ENCODE peak calls at places on chromosomes 12 and 14, in ten cellular contexts. C is NB4, I is Peyer's patch, M is uterus, N is body of pancreas, O is right lobe of liver, Y is ovary, S is K562, A is erythroblast, X is HCT116. Z is an unnamed sample.

GRCh38 chr14:99511421-99512109 is 30.4 kb downstream of the CCNK start:
- DNase-seq in C (no peak), I (peak), M (no peak), N (no peak), O (no peak), Y (peak), S (no peak), A (no peak), X (no peak), Z (no peak)

GRCh38 chr12:16788888-16789790 is 183.2 kb upstream of the LMO3 start:
- DNase-seq in C (no peak), I (no peak), M (no peak), N (no peak), O (no peak), Y (no peak), S (no peak), A (no peak), X (no peak), Z (no peak)

GRCh38 chr12:124681779-124682391 is 114.5 kb upstream of the NCOR2 start:
- DNase-seq in C (no peak), I (no peak), M (peak), N (no peak), O (peak), Y (no peak), S (no peak), A (no peak), X (no peak), Z (peak)

GRCh38 chr12:120939954-120940353 is 35.8 kb upstream of the SPPL3 start:
- DNase-seq in C (peak), I (no peak), M (no peak), N (no peak), O (no peak), Y (no peak), S (no peak), A (no peak), X (no peak), Z (no peak)

GRCh38 chr12:108594-108993 is 42.0 kb downstream of the IQSEC3 start:
- DNase-seq in C (no peak), I (peak), M (no peak), N (peak), O (peak), Y (no peak), S (no peak), A (no peak), X (no peak), Z (no peak)

GRCh38 chr14:57749267-57749666 is 116.6 kb downstream of the SLC35F4 start:
- DNase-seq in C (no peak), I (no peak), M (no peak), N (no peak), O (no peak), Y (no peak), S (no peak), A (no peak), X (no peak), Z (no peak)

GRCh38 chr14:104664107-104664506 is 25.3 kb upstream of the INF2 start:
- DNase-seq in C (no peak), I (no peak), M (no peak), N (no peak), O (no peak), Y (no peak), S (no peak), A (no peak), X (no peak), Z (no peak)

GRCh38 chr12:132529899-132530298 is 39.9 kb downstream of the FBRSL1 start:
- DNase-seq in C (no peak), I (no peak), M (no peak), N (no peak), O (no peak), Y (no peak), S (no peak), A (no peak), X (no peak), Z (no peak)

GRCh38 chr14:89503458-89503996 is 86.5 kb upstream of the FOXN3 start:
- DNase-seq in C (peak), I (no peak), M (no peak), N (no peak), O (no peak), Y (no peak), S (no peak), A (no peak), X (no peak), Z (no peak)

GRCh38 chr14:52949711-52950409 is 990 bp downstream of the FERMT2 start:
- DNase-seq in C (no peak), I (no peak), M (peak), N (peak), O (no peak), Y (no peak), S (no peak), A (no peak), X (no peak), Z (peak)

GRCh38 chr14:61673305-61673704 is 22.0 kb upstream of the HIF1A start:
- DNase-seq in C (no peak), I (no peak), M (no peak), N (no peak), O (no peak), Y (no peak), S (no peak), A (no peak), X (no peak), Z (no peak)

GRCh38 chr12:28611115-28611435 is 420.8 kb downstream of the CCDC91 start:
- DNase-seq in C (peak), I (no peak), M (peak), N (no peak), O (no peak), Y (no peak), S (no peak), A (no peak), X (peak), Z (peak)

GRCh38 chr12:129927316-129927900 is 23.6 kb upstream of the TMEM132D start:
- DNase-seq in C (no peak), I (no peak), M (no peak), N (no peak), O (no peak), Y (no peak), S (no peak), A (no peak), X (no peak), Z (no peak)

GRCh38 chr12:91417649-91418048 is 235.0 kb upstream of the DCN start:
- DNase-seq in C (no peak), I (no peak), M (no peak), N (no peak), O (no peak), Y (no peak), S (no peak), A (no peak), X (no peak), Z (no peak)

GRCh38 chr12:109951136-109951535 is 45.0 kb downstream of the GIT2 start:
- DNase-seq in C (no peak), I (no peak), M (no peak), N (no peak), O (no peak), Y (no peak), S (no peak), A (no peak), X (peak), Z (no peak)

GRCh38 chr12:54419088-54419887 is at the start of gene ITGA5:
- DNase-seq in C (peak), I (peak), M (peak), N (peak), O (peak), Y (peak), S (peak), A (peak), X (peak), Z (peak)

GRCh38 chr12:54030889-54031860 is 1.7 kb upstream of the HOXC5 start:
- DNase-seq in C (no peak), I (no peak), M (no peak), N (no peak), O (no peak), Y (peak), S (no peak), A (no peak), X (no peak), Z (no peak)

GRCh38 chr14:42930058-42930457 is 1323.4 kb downstream of the LRFN5 start:
- DNase-seq in C (no peak), I (peak), M (no peak), N (peak), O (no peak), Y (no peak), S (no peak), A (no peak), X (no peak), Z (no peak)

GRCh38 chr12:52243774-52244614 is 11.0 kb downstream of the KRT7 start:
- DNase-seq in C (peak), I (peak), M (peak), N (peak), O (peak), Y (peak), S (no peak), A (no peak), X (no peak), Z (peak)

GRCh38 chr14:21384494-21384851 is 654 bp upstream of the SUPT16H start:
- DNase-seq in C (no peak), I (no peak), M (no peak), N (no peak), O (peak), Y (no peak), S (no peak), A (peak), X (no peak), Z (no peak)
- TF ChIP-seq POLR2A in C (peak), I (no peak), M (no peak), N (no peak), O (no peak), Y (no peak), S (no peak), A (no peak), X (no peak), Z (no peak)

GRCh38 chr14:65412881-65413738 is 580 bp downstream of the FUT8 start:
- DNase-seq in C (peak), I (peak), M (peak), N (peak), O (no peak), Y (peak), S (peak), A (peak), X (no peak), Z (no peak)
- TF ChIP-seq POLR2A in C (no peak), I (no peak), M (no peak), N (no peak), O (no peak), Y (no peak), S (no peak), A (no peak), X (no peak), Z (peak)

DNA sequence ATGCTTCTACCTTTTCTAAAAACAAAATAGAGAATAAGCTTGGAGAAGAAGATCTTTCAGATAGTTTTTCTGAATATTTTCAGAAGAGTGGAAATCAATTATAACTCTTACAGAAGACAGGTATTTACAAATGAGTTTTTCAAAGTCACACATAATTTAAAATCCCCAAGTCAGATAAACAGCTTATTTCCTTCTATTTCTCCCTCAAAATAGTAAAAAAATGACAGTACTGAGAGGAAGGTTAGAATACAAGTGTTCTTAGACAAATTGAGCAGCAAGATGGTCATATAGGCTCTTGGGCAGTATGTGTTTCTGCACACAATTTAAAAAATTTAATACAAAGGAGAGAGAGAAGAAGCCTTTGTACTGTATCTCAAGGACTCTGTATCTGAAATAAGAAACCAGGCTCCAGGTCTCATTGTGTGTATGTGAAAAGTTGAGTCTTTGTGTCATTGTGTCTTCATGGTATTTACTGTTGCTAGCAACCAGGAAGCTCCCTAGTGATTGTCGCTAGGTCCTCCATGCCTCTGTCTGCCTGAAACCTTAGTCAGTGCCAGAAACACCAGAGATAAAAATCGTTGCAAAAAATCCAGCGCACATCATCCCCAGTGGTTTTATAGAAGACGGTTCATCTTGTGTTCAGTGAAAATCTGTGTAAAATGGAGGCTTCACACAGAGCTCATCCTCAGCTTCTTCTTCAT is 12.9 kb upstream of the TUBA1A start:
- DNase-seq in C (peak), I (no peak), M (peak), N (no peak), O (no peak), Y (no peak), S (peak), A (peak), X (no peak), Z (no peak)
- TF ChIP-seq POLR2A in C (no peak), I (no peak), M (no peak), N (no peak), O (no peak), Y (no peak), S (no peak), A (peak), X (no peak), Z (no peak)

GRCh38 chr12:122303068-122303467 is 36.8 kb upstream of the VPS33A start:
- DNase-seq in C (no peak), I (no peak), M (no peak), N (no peak), O (no peak), Y (no peak), S (no peak), A (no peak), X (no peak), Z (no peak)
- TF ChIP-seq POLR2A in C (no peak), I (no peak), M (no peak), N (no peak), O (no peak), Y (no peak), S (no peak), A (no peak), X (no peak), Z (no peak)

GRCh38 chr12:38316391-38317129 is at the start of gene ALG10B:
- DNase-seq in C (peak), I (peak), M (peak), N (peak), O (peak), Y (peak), S (peak), A (peak), X (peak), Z (peak)
- TF ChIP-seq POLR2A in C (peak), I (no peak), M (no peak), N (peak), O (no peak), Y (peak), S (no peak), A (peak), X (no peak), Z (peak)

DNA sequence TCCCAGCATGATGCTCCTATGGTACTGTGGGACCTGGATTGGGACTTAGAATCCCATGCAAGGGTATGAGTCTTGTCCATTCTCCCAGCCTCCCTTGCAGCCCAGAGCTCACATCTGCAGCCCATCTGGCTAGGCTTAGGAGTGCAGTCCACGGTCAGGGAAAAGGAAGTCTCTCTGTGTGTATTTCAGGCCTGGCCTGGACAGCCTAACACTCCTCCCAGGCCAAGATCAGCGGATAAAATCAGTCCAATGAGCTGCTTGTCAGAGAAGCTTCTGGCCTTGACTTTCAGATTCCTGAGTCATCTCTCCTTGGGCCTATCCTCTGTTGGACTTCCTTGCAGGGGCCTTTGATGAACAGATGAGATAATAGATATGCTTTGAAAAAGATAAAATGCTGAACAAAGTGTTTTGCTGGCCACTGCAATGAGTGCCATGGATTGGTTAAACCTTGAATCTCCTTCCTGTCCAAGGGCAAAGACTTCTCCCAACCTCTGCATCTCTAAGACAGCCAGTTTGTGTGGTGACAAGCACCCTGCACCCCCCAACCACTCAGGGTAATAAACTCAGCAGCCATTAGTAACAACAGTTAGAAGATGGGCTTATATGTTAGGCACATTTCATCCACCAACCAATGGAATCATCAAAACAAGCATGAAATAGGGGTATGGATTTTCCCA is 412.8 kb upstream of the TBX3 start:
- DNase-seq in C (no peak), I (no peak), M (peak), N (no peak), O (no peak), Y (no peak), S (peak), A (no peak), X (no peak), Z (no peak)
- TF ChIP-seq POLR2A in C (no peak), I (no peak), M (no peak), N (no peak), O (no peak), Y (no peak), S (no peak), A (no peak), X (no peak), Z (no peak)

GRCh38 chr12:113227169-113227568 is 5.9 kb downstream of the TPCN1 start:
- DNase-seq in C (no peak), I (no peak), M (no peak), N (no peak), O (no peak), Y (no peak), S (no peak), A (no peak), X (no peak), Z (no peak)
- TF ChIP-seq POLR2A in C (no peak), I (no peak), M (no peak), N (no peak), O (no peak), Y (no peak), S (no peak), A (no peak), X (no peak), Z (no peak)

GRCh38 chr12:97464241-97465011 is 1.8 kb downstream of the RMST start:
- DNase-seq in C (no peak), I (no peak), M (no peak), N (no peak), O (no peak), Y (no peak), S (no peak), A (no peak), X (no peak), Z (no peak)

DNA sequence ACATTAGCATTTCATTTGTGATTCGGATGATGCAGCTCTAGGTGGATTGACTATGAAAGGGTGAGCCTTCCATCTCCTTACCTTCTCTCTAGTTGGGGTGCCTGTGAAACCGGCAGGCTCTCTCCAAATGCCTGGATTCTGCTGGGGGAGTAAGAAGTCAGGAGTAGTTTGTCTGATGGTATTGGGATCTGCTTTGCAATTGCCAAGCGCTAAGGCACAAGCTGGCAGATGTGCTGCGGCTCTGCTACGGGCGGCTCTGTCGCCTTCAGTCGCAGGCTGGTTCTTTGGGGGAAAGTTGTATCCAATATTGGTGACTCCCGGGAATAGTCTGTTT is 2.4 kb downstream of the RMST start:
- DNase-seq in C (no peak), I (no peak), M (no peak), N (no peak), O (no peak), Y (no peak), S (no peak), A (no peak), X (no peak), Z (no peak)
- TF ChIP-seq POLR2A in C (no peak), I (no peak), M (no peak), N (no peak), O (no peak), Y (no peak), S (no peak), A (no peak), X (no peak), Z (no peak)

Z was measured in H54.